ENCODE peak calls at places on chromosomes 2 and 18, in seven cellular contexts. X, Z, P, E, F, H and K are unnamed samples.

GRCh38 chr2:235381261-235381912 is 112.5 kb upstream of the AGAP1 start:
- DNase-seq in Z (no peak), H (no peak), E (no peak), X (no peak), P (no peak), F (no peak), K (no peak)

GRCh38 chr2:168424112-168424951 is 31.7 kb upstream of the CERS6 start:
- DNase-seq in H (no peak), E (no peak), F (no peak), P (no peak), Z (no peak), X (no peak), K (no peak)

GRCh38 chr2:30641765-30642341 is 165.4 kb downstream of the CAPN13 start:
- DNase-seq in F (no peak), P (no peak), H (no peak), E (no peak), X (no peak), Z (no peak), K (no peak)

GRCh38 chr2:11129598-11130449 is 25.4 kb upstream of the SLC66A3 start:
- DNase-seq in E (peak; percentile 94), Z (peak; percentile 62), P (peak; percentile 96), X (peak; percentile 65), H (no peak), F (peak; percentile 97), K (peak; percentile 43)

GRCh38 chr2:112640467-112640799 is 5.3 kb upstream of the SLC20A1 start:
- DNase-seq in H (no peak), Z (no peak), E (no peak), P (no peak), F (no peak), X (no peak), K (no peak)

GRCh38 chr2:126975671-126976655 is 77.3 kb downstream of the TEX51 start:
- DNase-seq in E (no peak), H (no peak), P (peak; percentile 36), F (no peak), X (no peak), Z (no peak), K (no peak)

GRCh38 chr2:72117718-72118117 is 29.9 kb downstream of the CYP26B1 start:
- DNase-seq in P (no peak), F (no peak), E (no peak), X (no peak), Z (no peak), H (no peak), K (no peak)

GRCh38 chr18:26655010-26655613 is 106.8 kb upstream of the KCTD1 start:
- DNase-seq in P (no peak), F (no peak), X (no peak), Z (no peak), E (no peak), H (no peak), K (no peak)

GRCh38 chr2:186599186-186599778 is 9.4 kb downstream of the ITGAV start:
- DNase-seq in P (no peak), H (no peak), X (no peak), Z (no peak), F (no peak), E (no peak), K (no peak)

GRCh38 chr2:201064797-201065329 is 6.6 kb downstream of the HYCC2 start:
- DNase-seq in P (no peak), F (no peak), Z (no peak), H (no peak), X (no peak), E (no peak), K (no peak)

GRCh38 chr2:118857677-118858484 is 10.4 kb upstream of the EN1 start:
- DNase-seq in Z (no peak), F (peak; percentile 53), H (no peak), X (no peak), P (no peak), E (no peak), K (no peak)

GRCh38 chr2:178928077-178928476 is 120.9 kb upstream of the TTN start:
- DNase-seq in P (no peak), X (no peak), H (peak; percentile 24), E (no peak), Z (no peak), F (no peak), K (no peak)

GRCh38 chr18:77811510-77811909 is 561.9 kb downstream of the GALR1 start:
- DNase-seq in Z (no peak), F (no peak), E (no peak), P (no peak), X (no peak), H (no peak), K (no peak)

GRCh38 chr18:62329676-62330454 is 4.8 kb downstream of the TNFRSF11A start:
- DNase-seq in Z (peak; percentile 52), E (no peak), F (peak; percentile 46), P (no peak), H (no peak), X (no peak), K (peak; percentile 8)

GRCh38 chr2:25851740-25852503 is 26.4 kb downstream of the ASXL2 start:
- DNase-seq in X (peak; percentile 41), Z (peak; percentile 86), P (peak; percentile 63), F (no peak), E (peak; percentile 51), H (peak; percentile 57), K (peak; percentile 59)

GRCh38 chr2:219404291-219404910 is 13.8 kb upstream of the DES start:
- DNase-seq in H (no peak), F (no peak), E (no peak), X (no peak), P (no peak), Z (no peak), K (no peak)

GRCh38 chr18:2958819-2959298 is 54.1 kb downstream of the LPIN2 start:
- DNase-seq in F (no peak), P (peak; percentile 11), E (no peak), Z (no peak), X (no peak), H (no peak), K (no peak)

GRCh38 chr2:64273524-64274398 is 129.5 kb upstream of the PELI1 start:
- DNase-seq in P (peak; percentile 27), E (no peak), Z (peak; percentile 25), F (no peak), H (no peak), X (no peak), K (no peak)

GRCh38 chr2:109117780-109118179 is 11.2 kb upstream of the SH3RF3 start:
- DNase-seq in H (no peak), X (no peak), F (no peak), E (no peak), P (no peak), Z (no peak), K (no peak)

GRCh38 chr2:85548608-85548900 is 9.6 kb downstream of the MAT2A start:
- DNase-seq in F (no peak), E (no peak), Z (no peak), H (no peak), X (no peak), P (no peak), K (no peak)

GRCh38 chr2:112220831-112221230 is 34.0 kb downstream of the ZC3H8 start:
- DNase-seq in X (no peak), P (no peak), E (no peak), H (no peak), F (no peak), Z (no peak), K (no peak)

GRCh38 chr2:1967242-1968210 is 223.2 kb upstream of the PXDN start:
- DNase-seq in E (no peak), F (no peak), Z (no peak), P (peak; percentile 60), H (no peak), X (no peak), K (no peak)

GRCh38 chr18:62341423-62341920 is 16.4 kb downstream of the TNFRSF11A start:
- DNase-seq in Z (no peak), X (no peak), H (no peak), P (peak; percentile 58), E (no peak), F (peak; percentile 13), K (no peak)

GRCh38 chr2:172531309-172531708 is 24.6 kb upstream of the PDK1 start:
- DNase-seq in E (no peak), F (no peak), H (no peak), P (no peak), Z (no peak), X (no peak), K (no peak)

GRCh38 chr2:172525601-172526000 is 30.3 kb upstream of the PDK1 start:
- DNase-seq in Z (no peak), X (no peak), P (no peak), E (no peak), F (no peak), H (no peak), K (peak; percentile 33)
- TF ChIP-seq JUND in Z (no peak), X (no peak), P (no peak), E (no peak), F (no peak), H (no peak), K (no peak)

DNA sequence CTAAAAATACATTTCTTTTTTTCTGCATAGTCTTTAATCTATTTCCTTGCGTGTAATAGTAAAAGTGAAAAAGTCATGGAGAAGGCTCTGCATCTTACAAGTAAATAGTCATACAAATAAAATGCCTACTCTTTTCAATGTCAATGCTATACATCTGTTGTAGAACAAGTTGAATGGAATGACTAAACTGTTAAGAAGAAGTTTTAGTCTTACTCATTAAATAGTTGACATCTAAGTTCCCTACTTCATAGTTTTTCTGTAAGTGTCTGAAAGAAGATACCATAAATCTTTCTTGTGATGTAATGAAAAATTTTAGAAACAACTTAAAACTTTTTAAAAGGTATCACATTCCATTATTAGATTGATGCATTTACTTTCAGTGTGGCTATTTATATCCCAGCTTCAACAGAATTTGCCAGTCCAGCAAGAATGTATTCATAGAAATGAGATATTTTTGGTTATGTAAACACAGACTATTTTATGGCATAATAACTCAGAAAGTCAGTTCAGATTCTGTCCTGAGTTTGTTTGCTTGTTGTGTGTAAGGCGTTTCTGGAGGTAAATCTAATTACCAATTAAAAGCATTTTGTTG is 185.2 kb upstream of the EPC2 start:
- DNase-seq in X (no peak), F (no peak), H (no peak), Z (no peak), E (no peak), P (no peak), K (no peak)
- TF ChIP-seq JUND in X (no peak), F (no peak), H (no peak), Z (no peak), E (no peak), P (no peak), K (no peak)

GRCh38 chr2:95331606-95332005 is 34.5 kb downstream of the KCNIP3 start:
- DNase-seq in Z (no peak), X (no peak), F (no peak), H (no peak), P (no peak), E (no peak), K (no peak)

GRCh38 chr2:95329401-95329800 is 32.3 kb downstream of the KCNIP3 start:
- DNase-seq in H (no peak), F (no peak), X (no peak), E (no peak), P (no peak), Z (no peak), K (no peak)

GRCh38 chr2:95328386-95329125 is 31.4 kb downstream of the KCNIP3 start:
- DNase-seq in E (no peak), F (no peak), Z (no peak), P (no peak), X (no peak), H (no peak), K (no peak)

GRCh38 chr2:95330939-95331338 is 33.8 kb downstream of the KCNIP3 start:
- DNase-seq in Z (no peak), X (no peak), P (no peak), E (no peak), F (no peak), H (no peak), K (no peak)

GRCh38 chr2:95329891-95330822 is 33.0 kb downstream of the KCNIP3 start:
- DNase-seq in H (no peak), X (no peak), Z (no peak), F (no peak), E (no peak), P (peak; percentile 45), K (peak; percentile 45)
- TF ChIP-seq JUND in H (no peak), X (no peak), Z (no peak), F (no peak), E (no peak), P (no peak), K (no peak)

GRCh38 chr2:98623657-98624056 is 15.3 kb downstream of the UNC50 start:
- DNase-seq in X (no peak), P (no peak), H (no peak), F (no peak), E (no peak), Z (no peak), K (no peak)
- TF ChIP-seq JUND in X (no peak), P (no peak), H (no peak), F (no peak), E (no peak), Z (no peak), K (no peak)